ENCODE peak calls at places on chromosomes 11 and 22, in nine cellular contexts. One of them, this sample, is unnamed.

GRCh38 chr11:125319649-125320048 is 155.1 kb downstream of the PKNOX2 start:
- DNase-seq in pancreas: no peak
- DNase-seq in psoas muscle: no peak
- DNase-seq in KBM-7: no peak
- DNase-seq in stimulated activated CD8-positive, alpha-beta memory T cell treated with anti-CD3 and anti-CD28 coated beads, Interleukin-15, amount 100 ng/mL, for 4 hours: no peak
- DNase-seq in stimulated activated CD4-positive, alpha-beta T cell treated with anti-CD3 and anti-CD28 coated beads, Interleukin-12 subunit alpha, Interleukin-12 subunit beta, amount 100 ng/mL, for 24 hours: no peak
- DNase-seq in dermis blood vessel endothelial cell: no peak
- DNase-seq in GM20000: no peak
- DNase-seq in NCI-H1092: no peak
- DNase-seq in this sample: no peak

GRCh38 chr11:45275823-45276222 is 10.3 kb downstream of the SYT13 start:
- DNase-seq in dermis blood vessel endothelial cell: no peak
- DNase-seq in pancreas: no peak
- DNase-seq in psoas muscle: no peak
- DNase-seq in stimulated activated CD4-positive, alpha-beta T cell treated with anti-CD3 and anti-CD28 coated beads, Interleukin-12 subunit alpha, Interleukin-12 subunit beta, amount 100 ng/mL, for 24 hours: no peak
- DNase-seq in stimulated activated CD8-positive, alpha-beta memory T cell treated with anti-CD3 and anti-CD28 coated beads, Interleukin-15, amount 100 ng/mL, for 4 hours: no peak
- DNase-seq in NCI-H1092: peak; percentile 46
- DNase-seq in KBM-7: no peak
- DNase-seq in GM20000: no peak
- DNase-seq in this sample: no peak

GRCh38 chr11:75334976-75335375 is 16.5 kb downstream of the ARRB1 start:
- DNase-seq in NCI-H1092: no peak
- DNase-seq in GM20000: no peak
- DNase-seq in KBM-7: no peak
- DNase-seq in stimulated activated CD4-positive, alpha-beta T cell treated with anti-CD3 and anti-CD28 coated beads, Interleukin-12 subunit alpha, Interleukin-12 subunit beta, amount 100 ng/mL, for 24 hours: no peak
- DNase-seq in pancreas: no peak
- DNase-seq in psoas muscle: no peak
- DNase-seq in stimulated activated CD8-positive, alpha-beta memory T cell treated with anti-CD3 and anti-CD28 coated beads, Interleukin-15, amount 100 ng/mL, for 4 hours: no peak
- DNase-seq in dermis blood vessel endothelial cell: no peak
- DNase-seq in this sample: no peak

GRCh38 chr11:116721983-116722382 is 50.8 kb downstream of the BUD13 start:
- DNase-seq in psoas muscle: no peak
- DNase-seq in NCI-H1092: no peak
- DNase-seq in stimulated activated CD4-positive, alpha-beta T cell treated with anti-CD3 and anti-CD28 coated beads, Interleukin-12 subunit alpha, Interleukin-12 subunit beta, amount 100 ng/mL, for 24 hours: no peak
- DNase-seq in pancreas: no peak
- DNase-seq in dermis blood vessel endothelial cell: no peak
- DNase-seq in stimulated activated CD8-positive, alpha-beta memory T cell treated with anti-CD3 and anti-CD28 coated beads, Interleukin-15, amount 100 ng/mL, for 4 hours: no peak
- DNase-seq in KBM-7: no peak
- DNase-seq in GM20000: no peak
- DNase-seq in this sample: no peak

GRCh38 chr11:105298630-105299029 is 159.1 kb upstream of the CARD18 start:
- DNase-seq in stimulated activated CD8-positive, alpha-beta memory T cell treated with anti-CD3 and anti-CD28 coated beads, Interleukin-15, amount 100 ng/mL, for 4 hours: no peak
- DNase-seq in KBM-7: no peak
- DNase-seq in GM20000: no peak
- DNase-seq in pancreas: no peak
- DNase-seq in NCI-H1092: no peak
- DNase-seq in dermis blood vessel endothelial cell: no peak
- DNase-seq in stimulated activated CD4-positive, alpha-beta T cell treated with anti-CD3 and anti-CD28 coated beads, Interleukin-12 subunit alpha, Interleukin-12 subunit beta, amount 100 ng/mL, for 24 hours: no peak
- DNase-seq in psoas muscle: no peak
- DNase-seq in this sample: no peak

GRCh38 chr11:290621-291231 is 1.8 kb downstream of the PGGHG start:
- DNase-seq in NCI-H1092: no peak
- DNase-seq in psoas muscle: peak; percentile 16
- DNase-seq in KBM-7: no peak
- DNase-seq in dermis blood vessel endothelial cell: no peak
- DNase-seq in GM20000: no peak
- DNase-seq in stimulated activated CD8-positive, alpha-beta memory T cell treated with anti-CD3 and anti-CD28 coated beads, Interleukin-15, amount 100 ng/mL, for 4 hours: no peak
- DNase-seq in stimulated activated CD4-positive, alpha-beta T cell treated with anti-CD3 and anti-CD28 coated beads, Interleukin-12 subunit alpha, Interleukin-12 subunit beta, amount 100 ng/mL, for 24 hours: no peak
- DNase-seq in pancreas: no peak
- DNase-seq in this sample: no peak

GRCh38 chr11:71364176-71364671 is 84.0 kb downstream of the DHCR7 start:
- DNase-seq in KBM-7: no peak
- DNase-seq in NCI-H1092: peak; percentile 37
- DNase-seq in GM20000: no peak
- DNase-seq in dermis blood vessel endothelial cell: no peak
- DNase-seq in stimulated activated CD4-positive, alpha-beta T cell treated with anti-CD3 and anti-CD28 coated beads, Interleukin-12 subunit alpha, Interleukin-12 subunit beta, amount 100 ng/mL, for 24 hours: no peak
- DNase-seq in pancreas: no peak
- DNase-seq in stimulated activated CD8-positive, alpha-beta memory T cell treated with anti-CD3 and anti-CD28 coated beads, Interleukin-15, amount 100 ng/mL, for 4 hours: no peak
- DNase-seq in psoas muscle: no peak
- DNase-seq in this sample: no peak

GRCh38 chr11:26073646-26074045 is 258.3 kb upstream of the ANO3 start:
- DNase-seq in psoas muscle: no peak
- DNase-seq in stimulated activated CD4-positive, alpha-beta T cell treated with anti-CD3 and anti-CD28 coated beads, Interleukin-12 subunit alpha, Interleukin-12 subunit beta, amount 100 ng/mL, for 24 hours: no peak
- DNase-seq in KBM-7: no peak
- DNase-seq in GM20000: no peak
- DNase-seq in NCI-H1092: no peak
- DNase-seq in dermis blood vessel endothelial cell: no peak
- DNase-seq in pancreas: no peak
- DNase-seq in stimulated activated CD8-positive, alpha-beta memory T cell treated with anti-CD3 and anti-CD28 coated beads, Interleukin-15, amount 100 ng/mL, for 4 hours: no peak
- DNase-seq in this sample: no peak

GRCh38 chr11:113874096-113874919 is 1.1 kb downstream of the USP28 start:
- DNase-seq in pancreas: no peak
- DNase-seq in NCI-H1092: no peak
- DNase-seq in GM20000: no peak
- DNase-seq in stimulated activated CD8-positive, alpha-beta memory T cell treated with anti-CD3 and anti-CD28 coated beads, Interleukin-15, amount 100 ng/mL, for 4 hours: no peak
- DNase-seq in stimulated activated CD4-positive, alpha-beta T cell treated with anti-CD3 and anti-CD28 coated beads, Interleukin-12 subunit alpha, Interleukin-12 subunit beta, amount 100 ng/mL, for 24 hours: no peak
- DNase-seq in KBM-7: no peak
- DNase-seq in psoas muscle: no peak
- DNase-seq in dermis blood vessel endothelial cell: no peak
- DNase-seq in this sample: no peak

GRCh38 chr11:58771458-58771855 is 39.7 kb upstream of the GLYAT start:
- DNase-seq in stimulated activated CD8-positive, alpha-beta memory T cell treated with anti-CD3 and anti-CD28 coated beads, Interleukin-15, amount 100 ng/mL, for 4 hours: no peak
- DNase-seq in GM20000: no peak
- DNase-seq in dermis blood vessel endothelial cell: no peak
- DNase-seq in NCI-H1092: no peak
- DNase-seq in stimulated activated CD4-positive, alpha-beta T cell treated with anti-CD3 and anti-CD28 coated beads, Interleukin-12 subunit alpha, Interleukin-12 subunit beta, amount 100 ng/mL, for 24 hours: no peak
- DNase-seq in KBM-7: no peak
- DNase-seq in psoas muscle: no peak
- DNase-seq in pancreas: no peak
- DNase-seq in this sample: no peak

GRCh38 chr11:109036011-109036410 is 371.1 kb downstream of the DDX10 start:
- DNase-seq in GM20000: no peak
- DNase-seq in dermis blood vessel endothelial cell: no peak
- DNase-seq in psoas muscle: no peak
- DNase-seq in pancreas: no peak
- DNase-seq in stimulated activated CD4-positive, alpha-beta T cell treated with anti-CD3 and anti-CD28 coated beads, Interleukin-12 subunit alpha, Interleukin-12 subunit beta, amount 100 ng/mL, for 24 hours: no peak
- DNase-seq in KBM-7: no peak
- DNase-seq in stimulated activated CD8-positive, alpha-beta memory T cell treated with anti-CD3 and anti-CD28 coated beads, Interleukin-15, amount 100 ng/mL, for 4 hours: no peak
- DNase-seq in NCI-H1092: no peak
- DNase-seq in this sample: no peak

GRCh38 chr11:116379185-116379828 is 393.5 kb downstream of the BUD13 start:
- DNase-seq in psoas muscle: no peak
- DNase-seq in GM20000: no peak
- DNase-seq in NCI-H1092: no peak
- DNase-seq in stimulated activated CD4-positive, alpha-beta T cell treated with anti-CD3 and anti-CD28 coated beads, Interleukin-12 subunit alpha, Interleukin-12 subunit beta, amount 100 ng/mL, for 24 hours: peak; percentile 2
- DNase-seq in dermis blood vessel endothelial cell: peak; percentile 71
- DNase-seq in pancreas: peak; percentile 33
- DNase-seq in stimulated activated CD8-positive, alpha-beta memory T cell treated with anti-CD3 and anti-CD28 coated beads, Interleukin-15, amount 100 ng/mL, for 4 hours: no peak
- DNase-seq in KBM-7: peak; percentile 20
- DNase-seq in this sample: no peak

GRCh38 chr22:41848468-41848867 is 15.6 kb downstream of the SREBF2 start:
- DNase-seq in dermis blood vessel endothelial cell: no peak
- DNase-seq in psoas muscle: no peak
- DNase-seq in stimulated activated CD4-positive, alpha-beta T cell treated with anti-CD3 and anti-CD28 coated beads, Interleukin-12 subunit alpha, Interleukin-12 subunit beta, amount 100 ng/mL, for 24 hours: no peak
- DNase-seq in pancreas: no peak
- DNase-seq in GM20000: no peak
- DNase-seq in stimulated activated CD8-positive, alpha-beta memory T cell treated with anti-CD3 and anti-CD28 coated beads, Interleukin-15, amount 100 ng/mL, for 4 hours: no peak
- DNase-seq in KBM-7: peak; percentile 63
- DNase-seq in NCI-H1092: no peak
- DNase-seq in this sample: peak; percentile 93

GRCh38 chr22:49151256-49152131 is 676.2 kb downstream of the BRD1 start:
- DNase-seq in GM20000: no peak
- DNase-seq in pancreas: no peak
- DNase-seq in KBM-7: no peak
- DNase-seq in dermis blood vessel endothelial cell: no peak
- DNase-seq in stimulated activated CD4-positive, alpha-beta T cell treated with anti-CD3 and anti-CD28 coated beads, Interleukin-12 subunit alpha, Interleukin-12 subunit beta, amount 100 ng/mL, for 24 hours: no peak
- DNase-seq in psoas muscle: no peak
- DNase-seq in NCI-H1092: no peak
- DNase-seq in stimulated activated CD8-positive, alpha-beta memory T cell treated with anti-CD3 and anti-CD28 coated beads, Interleukin-15, amount 100 ng/mL, for 4 hours: no peak
- DNase-seq in this sample: no peak

GRCh38 chr22:17159504-17159951 is 451 bp upstream of the HDHD5 start:
- DNase-seq in NCI-H1092: peak; percentile 31
- DNase-seq in psoas muscle: peak; percentile 57
- DNase-seq in pancreas: peak; percentile 51
- DNase-seq in KBM-7: no peak
- DNase-seq in stimulated activated CD8-positive, alpha-beta memory T cell treated with anti-CD3 and anti-CD28 coated beads, Interleukin-15, amount 100 ng/mL, for 4 hours: peak; percentile 14
- DNase-seq in stimulated activated CD4-positive, alpha-beta T cell treated with anti-CD3 and anti-CD28 coated beads, Interleukin-12 subunit alpha, Interleukin-12 subunit beta, amount 100 ng/mL, for 24 hours: peak; percentile 61
- DNase-seq in dermis blood vessel endothelial cell: peak; percentile 61
- DNase-seq in GM20000: peak; percentile 57
- DNase-seq in this sample: no peak

GRCh38 chr11:33869511-33870422 is 22.1 kb downstream of the LMO2 start:
- DNase-seq in KBM-7: peak; percentile 95
- DNase-seq in GM20000: peak; percentile 80
- DNase-seq in psoas muscle: peak; percentile 53
- DNase-seq in stimulated activated CD4-positive, alpha-beta T cell treated with anti-CD3 and anti-CD28 coated beads, Interleukin-12 subunit alpha, Interleukin-12 subunit beta, amount 100 ng/mL, for 24 hours: no peak
- DNase-seq in pancreas: peak; percentile 28
- DNase-seq in NCI-H1092: peak; percentile 51
- DNase-seq in dermis blood vessel endothelial cell: peak; percentile 79
- DNase-seq in stimulated activated CD8-positive, alpha-beta memory T cell treated with anti-CD3 and anti-CD28 coated beads, Interleukin-15, amount 100 ng/mL, for 4 hours: no peak
- DNase-seq in this sample: peak; percentile 50

GRCh38 chr11:32090774-32091370 is at the start of gene RCN1:
- DNase-seq in pancreas: peak; percentile 55
- DNase-seq in KBM-7: peak; percentile 82
- DNase-seq in stimulated activated CD4-positive, alpha-beta T cell treated with anti-CD3 and anti-CD28 coated beads, Interleukin-12 subunit alpha, Interleukin-12 subunit beta, amount 100 ng/mL, for 24 hours: peak; percentile 35
- DNase-seq in psoas muscle: peak; percentile 72
- DNase-seq in GM20000: peak; percentile 88
- DNase-seq in NCI-H1092: peak; percentile 46
- DNase-seq in dermis blood vessel endothelial cell: peak; percentile 90
- DNase-seq in stimulated activated CD8-positive, alpha-beta memory T cell treated with anti-CD3 and anti-CD28 coated beads, Interleukin-15, amount 100 ng/mL, for 4 hours: peak; percentile 12
- DNase-seq in this sample: peak; percentile 25

GRCh38 chr11:64152841-64153691 is 12.8 kb downstream of the MACROD1 start:
- DNase-seq in KBM-7: peak; percentile 73
- DNase-seq in dermis blood vessel endothelial cell: peak; percentile 65
- DNase-seq in stimulated activated CD4-positive, alpha-beta T cell treated with anti-CD3 and anti-CD28 coated beads, Interleukin-12 subunit alpha, Interleukin-12 subunit beta, amount 100 ng/mL, for 24 hours: peak; percentile 68
- DNase-seq in GM20000: peak; percentile 93
- DNase-seq in psoas muscle: peak; percentile 66
- DNase-seq in NCI-H1092: no peak
- DNase-seq in pancreas: peak; percentile 74
- DNase-seq in stimulated activated CD8-positive, alpha-beta memory T cell treated with anti-CD3 and anti-CD28 coated beads, Interleukin-15, amount 100 ng/mL, for 4 hours: peak; percentile 25
- DNase-seq in this sample: peak; percentile 34

GRCh38 chr11:69509846-69510390 is 28.5 kb downstream of the LINC01488 start:
- DNase-seq in GM20000: no peak
- DNase-seq in NCI-H1092: no peak
- DNase-seq in KBM-7: no peak
- DNase-seq in stimulated activated CD4-positive, alpha-beta T cell treated with anti-CD3 and anti-CD28 coated beads, Interleukin-12 subunit alpha, Interleukin-12 subunit beta, amount 100 ng/mL, for 24 hours: no peak
- DNase-seq in psoas muscle: no peak
- DNase-seq in dermis blood vessel endothelial cell: no peak
- DNase-seq in pancreas: no peak
- DNase-seq in stimulated activated CD8-positive, alpha-beta memory T cell treated with anti-CD3 and anti-CD28 coated beads, Interleukin-15, amount 100 ng/mL, for 4 hours: no peak
- DNase-seq in this sample: no peak

GRCh38 chr11:114928260-114928870 is 250.0 kb downstream of the NXPE2 start:
- DNase-seq in stimulated activated CD8-positive, alpha-beta memory T cell treated with anti-CD3 and anti-CD28 coated beads, Interleukin-15, amount 100 ng/mL, for 4 hours: no peak
- DNase-seq in pancreas: no peak
- DNase-seq in GM20000: no peak
- DNase-seq in stimulated activated CD4-positive, alpha-beta T cell treated with anti-CD3 and anti-CD28 coated beads, Interleukin-12 subunit alpha, Interleukin-12 subunit beta, amount 100 ng/mL, for 24 hours: no peak
- DNase-seq in NCI-H1092: no peak
- DNase-seq in psoas muscle: no peak
- DNase-seq in KBM-7: no peak
- DNase-seq in dermis blood vessel endothelial cell: no peak
- DNase-seq in this sample: no peak

GRCh38 chr22:31933406-31933805 is 10.9 kb upstream of the YWHAH start:
- DNase-seq in psoas muscle: no peak
- DNase-seq in NCI-H1092: no peak
- DNase-seq in GM20000: no peak
- DNase-seq in KBM-7: no peak
- DNase-seq in pancreas: no peak
- DNase-seq in stimulated activated CD8-positive, alpha-beta memory T cell treated with anti-CD3 and anti-CD28 coated beads, Interleukin-15, amount 100 ng/mL, for 4 hours: no peak
- DNase-seq in dermis blood vessel endothelial cell: no peak
- DNase-seq in stimulated activated CD4-positive, alpha-beta T cell treated with anti-CD3 and anti-CD28 coated beads, Interleukin-12 subunit alpha, Interleukin-12 subunit beta, amount 100 ng/mL, for 24 hours: no peak
- DNase-seq in this sample: no peak

GRCh38 chr11:35970445-35970844 is 26.6 kb downstream of the LDLRAD3 start:
- DNase-seq in stimulated activated CD8-positive, alpha-beta memory T cell treated with anti-CD3 and anti-CD28 coated beads, Interleukin-15, amount 100 ng/mL, for 4 hours: no peak
- DNase-seq in psoas muscle: no peak
- DNase-seq in dermis blood vessel endothelial cell: no peak
- DNase-seq in NCI-H1092: no peak
- DNase-seq in KBM-7: no peak
- DNase-seq in stimulated activated CD4-positive, alpha-beta T cell treated with anti-CD3 and anti-CD28 coated beads, Interleukin-12 subunit alpha, Interleukin-12 subunit beta, amount 100 ng/mL, for 24 hours: no peak
- DNase-seq in GM20000: no peak
- DNase-seq in pancreas: no peak
- DNase-seq in this sample: no peak

GRCh38 chr11:120298461-120298860 is 26.6 kb upstream of the TLCD5 start:
- DNase-seq in KBM-7: no peak
- DNase-seq in stimulated activated CD4-positive, alpha-beta T cell treated with anti-CD3 and anti-CD28 coated beads, Interleukin-12 subunit alpha, Interleukin-12 subunit beta, amount 100 ng/mL, for 24 hours: no peak
- DNase-seq in GM20000: no peak
- DNase-seq in NCI-H1092: no peak
- DNase-seq in psoas muscle: no peak
- DNase-seq in dermis blood vessel endothelial cell: no peak
- DNase-seq in stimulated activated CD8-positive, alpha-beta memory T cell treated with anti-CD3 and anti-CD28 coated beads, Interleukin-15, amount 100 ng/mL, for 4 hours: no peak
- DNase-seq in pancreas: no peak
- DNase-seq in this sample: no peak

GRCh38 chr11:121517996-121518395 is 65.2 kb upstream of the SORL1-AS1 start:
- DNase-seq in GM20000: no peak
- DNase-seq in pancreas: no peak
- DNase-seq in KBM-7: no peak
- DNase-seq in stimulated activated CD4-positive, alpha-beta T cell treated with anti-CD3 and anti-CD28 coated beads, Interleukin-12 subunit alpha, Interleukin-12 subunit beta, amount 100 ng/mL, for 24 hours: no peak
- DNase-seq in psoas muscle: no peak
- DNase-seq in dermis blood vessel endothelial cell: no peak
- DNase-seq in stimulated activated CD8-positive, alpha-beta memory T cell treated with anti-CD3 and anti-CD28 coated beads, Interleukin-15, amount 100 ng/mL, for 4 hours: no peak
- DNase-seq in NCI-H1092: no peak
- DNase-seq in this sample: no peak

GRCh38 chr11:35909866-35910265 is 34.0 kb upstream of the LDLRAD3 start:
- DNase-seq in stimulated activated CD8-positive, alpha-beta memory T cell treated with anti-CD3 and anti-CD28 coated beads, Interleukin-15, amount 100 ng/mL, for 4 hours: no peak
- DNase-seq in stimulated activated CD4-positive, alpha-beta T cell treated with anti-CD3 and anti-CD28 coated beads, Interleukin-12 subunit alpha, Interleukin-12 subunit beta, amount 100 ng/mL, for 24 hours: no peak
- DNase-seq in GM20000: no peak
- DNase-seq in KBM-7: no peak
- DNase-seq in NCI-H1092: no peak
- DNase-seq in psoas muscle: no peak
- DNase-seq in pancreas: no peak
- DNase-seq in dermis blood vessel endothelial cell: no peak
- DNase-seq in this sample: no peak

GRCh38 chr11:114883472-114883871 is 205.1 kb downstream of the NXPE2 start:
- DNase-seq in stimulated activated CD8-positive, alpha-beta memory T cell treated with anti-CD3 and anti-CD28 coated beads, Interleukin-15, amount 100 ng/mL, for 4 hours: no peak
- DNase-seq in pancreas: no peak
- DNase-seq in NCI-H1092: no peak
- DNase-seq in GM20000: no peak
- DNase-seq in KBM-7: no peak
- DNase-seq in stimulated activated CD4-positive, alpha-beta T cell treated with anti-CD3 and anti-CD28 coated beads, Interleukin-12 subunit alpha, Interleukin-12 subunit beta, amount 100 ng/mL, for 24 hours: no peak
- DNase-seq in dermis blood vessel endothelial cell: no peak
- DNase-seq in psoas muscle: no peak
- DNase-seq in this sample: no peak

GRCh38 chr11:110939471-110939870 is 227.2 kb upstream of the ARHGAP20 start:
- DNase-seq in stimulated activated CD4-positive, alpha-beta T cell treated with anti-CD3 and anti-CD28 coated beads, Interleukin-12 subunit alpha, Interleukin-12 subunit beta, amount 100 ng/mL, for 24 hours: no peak
- DNase-seq in KBM-7: no peak
- DNase-seq in pancreas: no peak
- DNase-seq in GM20000: no peak
- DNase-seq in psoas muscle: no peak
- DNase-seq in dermis blood vessel endothelial cell: no peak
- DNase-seq in NCI-H1092: no peak
- DNase-seq in stimulated activated CD8-positive, alpha-beta memory T cell treated with anti-CD3 and anti-CD28 coated beads, Interleukin-15, amount 100 ng/mL, for 4 hours: no peak
- DNase-seq in this sample: no peak

GRCh38 chr11:13391217-13391616 is 71.8 kb downstream of the BTBD10 start:
- DNase-seq in dermis blood vessel endothelial cell: no peak
- DNase-seq in stimulated activated CD8-positive, alpha-beta memory T cell treated with anti-CD3 and anti-CD28 coated beads, Interleukin-15, amount 100 ng/mL, for 4 hours: no peak
- DNase-seq in pancreas: no peak
- DNase-seq in KBM-7: no peak
- DNase-seq in stimulated activated CD4-positive, alpha-beta T cell treated with anti-CD3 and anti-CD28 coated beads, Interleukin-12 subunit alpha, Interleukin-12 subunit beta, amount 100 ng/mL, for 24 hours: no peak
- DNase-seq in NCI-H1092: no peak
- DNase-seq in GM20000: no peak
- DNase-seq in psoas muscle: no peak
- DNase-seq in this sample: no peak

GRCh38 chr22:37204045-37204655 is 8.1 kb downstream of the SSTR3 start:
- DNase-seq in NCI-H1092: no peak
- DNase-seq in pancreas: no peak
- DNase-seq in stimulated activated CD4-positive, alpha-beta T cell treated with anti-CD3 and anti-CD28 coated beads, Interleukin-12 subunit alpha, Interleukin-12 subunit beta, amount 100 ng/mL, for 24 hours: no peak
- DNase-seq in stimulated activated CD8-positive, alpha-beta memory T cell treated with anti-CD3 and anti-CD28 coated beads, Interleukin-15, amount 100 ng/mL, for 4 hours: no peak
- DNase-seq in dermis blood vessel endothelial cell: no peak
- DNase-seq in psoas muscle: no peak
- DNase-seq in KBM-7: no peak
- DNase-seq in GM20000: no peak
- DNase-seq in this sample: no peak

GRCh38 chr22:24521791-24522245 is 26.7 kb downstream of the UPB1 start:
- DNase-seq in stimulated activated CD4-positive, alpha-beta T cell treated with anti-CD3 and anti-CD28 coated beads, Interleukin-12 subunit alpha, Interleukin-12 subunit beta, amount 100 ng/mL, for 24 hours: peak; percentile 18
- DNase-seq in KBM-7: peak; percentile 63
- DNase-seq in psoas muscle: no peak
- DNase-seq in stimulated activated CD8-positive, alpha-beta memory T cell treated with anti-CD3 and anti-CD28 coated beads, Interleukin-15, amount 100 ng/mL, for 4 hours: no peak
- DNase-seq in GM20000: peak; percentile 58
- DNase-seq in dermis blood vessel endothelial cell: peak; percentile 85
- DNase-seq in pancreas: peak; percentile 70
- DNase-seq in NCI-H1092: peak; percentile 76
- DNase-seq in this sample: peak; percentile 59

GRCh38 chr11:61297741-61298140 is 2.6 kb upstream of the VWCE start:
- DNase-seq in NCI-H1092: no peak
- DNase-seq in psoas muscle: peak; percentile 42
- DNase-seq in dermis blood vessel endothelial cell: peak; percentile 96
- DNase-seq in stimulated activated CD8-positive, alpha-beta memory T cell treated with anti-CD3 and anti-CD28 coated beads, Interleukin-15, amount 100 ng/mL, for 4 hours: no peak
- DNase-seq in KBM-7: peak; percentile 91
- DNase-seq in stimulated activated CD4-positive, alpha-beta T cell treated with anti-CD3 and anti-CD28 coated beads, Interleukin-12 subunit alpha, Interleukin-12 subunit beta, amount 100 ng/mL, for 24 hours: no peak
- DNase-seq in GM20000: no peak
- DNase-seq in pancreas: no peak
- DNase-seq in this sample: no peak

This sample was measured in AML-193.